ENCODE peak calls at places on chromosomes 3 and 15, in seven cellular contexts. One of them, this sample, is unnamed.

GRCh38 chr3:169945313-169945712 is 21.3 kb upstream of the SEC62 start:
- DNase-seq in transverse colon: peak
- DNase-seq in heart left ventricle: peak
- DNase-seq in cardiac muscle cell: peak
- DNase-seq in heart right ventricle: no peak
- DNase-seq in GM06990: peak
- DNase-seq in AG04450: no peak
- DNase-seq in this sample: no peak

GRCh38 chr15:26891448-26891881 is 24.6 kb downstream of the GABRA5 start:
- DNase-seq in transverse colon: no peak
- DNase-seq in GM06990: no peak
- DNase-seq in heart left ventricle: peak
- DNase-seq in heart right ventricle: peak
- DNase-seq in AG04450: no peak
- DNase-seq in cardiac muscle cell: peak
- DNase-seq in this sample: no peak

GRCh38 chr3:136817448-136817847 is 1.5 kb upstream of the SLC35G2 start:
- DNase-seq in AG04450: no peak
- DNase-seq in heart right ventricle: no peak
- DNase-seq in cardiac muscle cell: peak
- DNase-seq in heart left ventricle: no peak
- DNase-seq in transverse colon: no peak
- DNase-seq in GM06990: no peak
- DNase-seq in this sample: no peak

GRCh38 chr3:171242170-171242569 is 215.7 kb upstream of the SLC2A2 start:
- DNase-seq in heart left ventricle: no peak
- DNase-seq in transverse colon: no peak
- DNase-seq in AG04450: no peak
- DNase-seq in cardiac muscle cell: no peak
- DNase-seq in heart right ventricle: no peak
- DNase-seq in GM06990: no peak
- DNase-seq in this sample: no peak

GRCh38 chr3:123346726-123347125 is 102.2 kb downstream of the ADCY5 start:
- DNase-seq in transverse colon: no peak
- DNase-seq in GM06990: no peak
- DNase-seq in cardiac muscle cell: peak
- DNase-seq in heart left ventricle: peak
- DNase-seq in AG04450: no peak
- DNase-seq in heart right ventricle: peak
- DNase-seq in this sample: no peak

GRCh38 chr3:75329713-75330112 is 334.4 kb upstream of the FRG2C start:
- DNase-seq in heart left ventricle: no peak
- DNase-seq in transverse colon: no peak
- DNase-seq in cardiac muscle cell: no peak
- DNase-seq in GM06990: no peak
- DNase-seq in heart right ventricle: no peak
- DNase-seq in AG04450: no peak
- DNase-seq in this sample: no peak

GRCh38 chr3:82376883-82377282 is 615.4 kb upstream of the GBE1 start:
- DNase-seq in AG04450: no peak
- DNase-seq in transverse colon: no peak
- DNase-seq in heart right ventricle: no peak
- DNase-seq in GM06990: no peak
- DNase-seq in heart left ventricle: no peak
- DNase-seq in cardiac muscle cell: no peak
- DNase-seq in this sample: no peak

GRCh38 chr15:91515188-91515754 is 338.2 kb upstream of the SLCO3A1 start:
- DNase-seq in heart left ventricle: peak
- DNase-seq in GM06990: peak
- DNase-seq in transverse colon: no peak
- DNase-seq in heart right ventricle: peak
- DNase-seq in cardiac muscle cell: no peak
- DNase-seq in AG04450: peak
- DNase-seq in this sample: peak

GRCh38 chr3:176914764-176915163 is 282.5 kb downstream of the TBL1XR1 start:
- DNase-seq in GM06990: no peak
- DNase-seq in cardiac muscle cell: no peak
- DNase-seq in heart left ventricle: no peak
- DNase-seq in transverse colon: no peak
- DNase-seq in AG04450: no peak
- DNase-seq in heart right ventricle: no peak
- DNase-seq in this sample: no peak

GRCh38 chr15:55630921-55631320 is 42.8 kb upstream of the PYGO1 start:
- DNase-seq in transverse colon: no peak
- DNase-seq in heart left ventricle: no peak
- DNase-seq in AG04450: no peak
- DNase-seq in heart right ventricle: no peak
- DNase-seq in GM06990: no peak
- DNase-seq in cardiac muscle cell: no peak
- DNase-seq in this sample: peak

GRCh38 chr15:68574051-68574450 is 4.7 kb upstream of the CORO2B start:
- DNase-seq in heart left ventricle: no peak
- DNase-seq in cardiac muscle cell: no peak
- DNase-seq in GM06990: no peak
- DNase-seq in transverse colon: no peak
- DNase-seq in AG04450: no peak
- DNase-seq in heart right ventricle: no peak
- DNase-seq in this sample: peak

GRCh38 chr15:64209680-64210334 is 47.0 kb upstream of the PPIB start:
- DNase-seq in AG04450: peak
- DNase-seq in heart right ventricle: no peak
- DNase-seq in cardiac muscle cell: peak
- DNase-seq in transverse colon: no peak
- DNase-seq in heart left ventricle: no peak
- DNase-seq in GM06990: peak
- DNase-seq in this sample: no peak

GRCh38 chr3:123840961-123841360 is 43.2 kb downstream of the MYLK start:
- DNase-seq in heart left ventricle: no peak
- DNase-seq in AG04450: no peak
- DNase-seq in transverse colon: no peak
- DNase-seq in GM06990: no peak
- DNase-seq in cardiac muscle cell: no peak
- DNase-seq in heart right ventricle: no peak
- DNase-seq in this sample: no peak

GRCh38 chr3:110815008-110815583 is 256.5 kb upstream of the NECTIN3 start:
- DNase-seq in heart left ventricle: no peak
- DNase-seq in transverse colon: no peak
- DNase-seq in AG04450: peak
- DNase-seq in cardiac muscle cell: no peak
- DNase-seq in GM06990: no peak
- DNase-seq in heart right ventricle: no peak
- DNase-seq in this sample: no peak

GRCh38 chr3:151282921-151283320 is 4.6 kb upstream of the P2RY14 start:
- DNase-seq in transverse colon: no peak
- DNase-seq in heart right ventricle: no peak
- DNase-seq in AG04450: no peak
- DNase-seq in cardiac muscle cell: peak
- DNase-seq in heart left ventricle: no peak
- DNase-seq in GM06990: no peak
- DNase-seq in this sample: no peak

GRCh38 chr3:107124885-107125284 is 252.4 kb upstream of the CCDC54 start:
- DNase-seq in GM06990: no peak
- DNase-seq in heart left ventricle: peak
- DNase-seq in cardiac muscle cell: no peak
- DNase-seq in transverse colon: no peak
- DNase-seq in heart right ventricle: peak
- DNase-seq in AG04450: peak
- DNase-seq in this sample: no peak

GRCh38 chr15:64634576-64635485 is 140.6 kb downstream of the RBPMS2 start:
- DNase-seq in GM06990: peak
- DNase-seq in heart left ventricle: no peak
- DNase-seq in heart right ventricle: peak
- DNase-seq in cardiac muscle cell: peak
- DNase-seq in AG04450: no peak
- DNase-seq in transverse colon: no peak
- DNase-seq in this sample: no peak

DNA sequence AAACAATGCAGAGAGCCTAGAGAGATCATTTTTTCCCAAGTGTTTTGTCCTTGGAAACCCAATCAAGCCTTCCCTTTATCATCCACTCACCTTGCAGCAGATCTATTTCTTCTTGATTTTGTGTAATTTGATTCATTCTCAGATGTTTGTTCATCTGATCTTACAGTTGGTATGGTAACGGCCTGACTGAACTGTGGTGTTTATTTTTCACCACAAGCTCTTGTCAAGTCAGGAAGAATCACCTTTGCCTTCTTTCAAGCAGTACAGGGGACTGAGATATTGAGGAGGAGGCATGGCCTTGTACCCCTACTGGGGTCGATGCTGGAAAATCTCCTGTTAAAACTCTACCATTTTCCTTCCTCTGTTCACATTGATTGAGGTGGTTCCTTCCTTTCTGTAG is 361.4 kb upstream of the CFAP20DC start:
- DNase-seq in transverse colon: no peak
- DNase-seq in GM06990: no peak
- DNase-seq in AG04450: no peak
- DNase-seq in heart left ventricle: no peak
- DNase-seq in heart right ventricle: no peak
- DNase-seq in cardiac muscle cell: no peak
- DNase-seq in this sample: no peak
- TF ChIP-seq CTCF in transverse colon: no peak
- TF ChIP-seq CTCF in GM06990: no peak
- TF ChIP-seq CTCF in AG04450: no peak
- TF ChIP-seq CTCF in heart left ventricle: no peak
- TF ChIP-seq CTCF in heart right ventricle: no peak
- TF ChIP-seq CTCF in cardiac muscle cell: no peak
- TF ChIP-seq CTCF in this sample: no peak

GRCh38 chr15:83064859-83065258 is 2.2 kb downstream of the BTBD1 start:
- DNase-seq in GM06990: no peak
- DNase-seq in AG04450: no peak
- DNase-seq in heart left ventricle: no peak
- DNase-seq in transverse colon: no peak
- DNase-seq in heart right ventricle: no peak
- DNase-seq in cardiac muscle cell: no peak
- DNase-seq in this sample: no peak
- H3K4me3 ChIP-seq in GM06990: peak
- H3K4me3 ChIP-seq in AG04450: peak
- H3K4me3 ChIP-seq in heart left ventricle: peak
- H3K4me3 ChIP-seq in transverse colon: peak
- H3K4me3 ChIP-seq in heart right ventricle: peak
- H3K4me3 ChIP-seq in cardiac muscle cell: peak
- H3K4me3 ChIP-seq in this sample: peak

GRCh38 chr3:117666316-117666715 is 956.7 kb downstream of the TUSC7 start:
- DNase-seq in AG04450: no peak
- DNase-seq in heart left ventricle: no peak
- DNase-seq in GM06990: no peak
- DNase-seq in heart right ventricle: no peak
- DNase-seq in transverse colon: no peak
- DNase-seq in cardiac muscle cell: no peak
- DNase-seq in this sample: no peak
- TF ChIP-seq CTCF in AG04450: no peak
- TF ChIP-seq CTCF in heart left ventricle: no peak
- TF ChIP-seq CTCF in GM06990: no peak
- TF ChIP-seq CTCF in heart right ventricle: no peak
- TF ChIP-seq CTCF in transverse colon: no peak
- TF ChIP-seq CTCF in cardiac muscle cell: no peak
- TF ChIP-seq CTCF in this sample: no peak

DNA sequence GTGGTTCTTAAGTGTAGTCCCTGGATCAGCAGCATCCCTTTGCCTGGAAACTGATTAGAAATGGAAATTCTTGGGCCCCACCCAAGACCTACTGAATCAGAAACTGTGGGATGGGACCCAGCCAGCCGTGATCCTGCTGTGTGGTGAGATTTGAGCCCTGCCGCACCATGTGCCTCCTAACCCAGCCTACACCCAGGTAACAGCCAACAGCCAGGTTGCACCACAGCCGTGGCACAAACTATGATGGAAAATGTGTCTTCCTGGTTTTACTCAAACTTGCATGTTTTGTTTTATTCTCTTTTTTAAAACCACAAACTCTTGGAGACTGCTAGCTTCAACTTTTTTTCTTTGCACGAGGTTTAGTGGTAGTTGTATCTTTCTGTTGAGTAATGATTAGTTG is 2.6 kb downstream of the LIMD1 start:
- DNase-seq in GM06990: no peak
- DNase-seq in heart left ventricle: peak
- DNase-seq in AG04450: no peak
- DNase-seq in heart right ventricle: peak
- DNase-seq in transverse colon: peak
- DNase-seq in cardiac muscle cell: no peak
- DNase-seq in this sample: peak
- H3K4me3 ChIP-seq in GM06990: peak
- H3K4me3 ChIP-seq in heart left ventricle: peak
- H3K4me3 ChIP-seq in AG04450: peak
- H3K4me3 ChIP-seq in heart right ventricle: peak
- H3K4me3 ChIP-seq in transverse colon: peak
- H3K4me3 ChIP-seq in cardiac muscle cell: no peak
- H3K4me3 ChIP-seq in this sample: peak

GRCh38 chr15:60928987-60929386 is 300.1 kb downstream of the RORA start:
- DNase-seq in transverse colon: no peak
- DNase-seq in heart left ventricle: no peak
- DNase-seq in GM06990: no peak
- DNase-seq in cardiac muscle cell: no peak
- DNase-seq in AG04450: no peak
- DNase-seq in heart right ventricle: no peak
- DNase-seq in this sample: no peak

GRCh38 chr15:60935130-60935529 is 294.0 kb downstream of the RORA start:
- DNase-seq in AG04450: no peak
- DNase-seq in GM06990: no peak
- DNase-seq in transverse colon: no peak
- DNase-seq in heart left ventricle: no peak
- DNase-seq in heart right ventricle: no peak
- DNase-seq in cardiac muscle cell: no peak
- DNase-seq in this sample: no peak

GRCh38 chr15:60933914-60934885 is 294.9 kb downstream of the RORA start:
- DNase-seq in GM06990: no peak
- DNase-seq in heart left ventricle: no peak
- DNase-seq in cardiac muscle cell: no peak
- DNase-seq in heart right ventricle: no peak
- DNase-seq in transverse colon: no peak
- DNase-seq in AG04450: no peak
- DNase-seq in this sample: no peak

GRCh38 chr15:60936186-60936585 is 292.9 kb downstream of the RORA start:
- DNase-seq in heart right ventricle: no peak
- DNase-seq in AG04450: no peak
- DNase-seq in transverse colon: no peak
- DNase-seq in GM06990: no peak
- DNase-seq in cardiac muscle cell: no peak
- DNase-seq in heart left ventricle: no peak
- DNase-seq in this sample: no peak

DNA sequence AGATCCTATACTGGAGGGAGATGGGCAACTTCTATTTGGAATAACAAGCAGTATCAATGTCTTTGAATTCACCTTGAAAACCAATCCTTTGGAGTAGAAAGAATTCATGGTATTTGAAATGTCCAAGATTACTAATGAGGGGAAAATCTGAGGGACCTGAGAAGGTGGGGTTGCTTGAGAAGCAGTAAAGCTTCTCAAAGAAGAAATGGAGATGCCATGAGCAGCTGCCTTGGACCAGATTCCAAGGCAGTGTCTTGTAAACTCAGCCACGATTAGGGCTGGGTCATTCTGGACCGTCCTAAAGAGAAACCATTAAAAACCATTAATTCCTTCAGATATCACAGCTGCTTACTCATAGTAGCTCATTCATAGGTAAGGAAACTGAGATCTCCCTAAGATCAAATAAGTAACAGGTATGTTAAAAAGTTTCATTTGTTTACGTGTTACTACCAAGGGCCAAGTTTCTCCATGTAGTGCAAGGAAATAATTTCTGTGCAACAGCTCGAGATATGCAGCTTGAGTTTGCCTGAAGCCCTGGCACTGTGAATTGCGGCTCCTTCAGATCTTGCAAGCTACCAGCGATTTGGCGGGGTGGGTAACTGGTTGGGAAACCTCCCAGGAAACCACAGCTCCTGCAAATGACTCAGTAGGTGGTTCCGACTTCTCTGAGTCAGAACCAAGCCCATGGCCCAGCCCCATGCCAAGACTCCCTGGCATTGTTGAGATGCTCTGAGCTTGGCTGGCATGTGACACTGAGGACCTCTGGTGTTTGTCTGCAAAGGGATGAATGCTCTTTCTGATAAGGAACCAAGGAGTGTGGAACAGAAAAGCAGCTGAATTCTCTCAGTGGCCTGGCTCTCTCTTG is 296.8 kb downstream of the RORA start:
- DNase-seq in AG04450: no peak
- DNase-seq in GM06990: no peak
- DNase-seq in cardiac muscle cell: no peak
- DNase-seq in transverse colon: no peak
- DNase-seq in heart right ventricle: no peak
- DNase-seq in heart left ventricle: no peak
- DNase-seq in this sample: peak
- TF ChIP-seq CTCF in AG04450: no peak
- TF ChIP-seq CTCF in GM06990: peak
- TF ChIP-seq CTCF in cardiac muscle cell: peak
- TF ChIP-seq CTCF in transverse colon: no peak
- TF ChIP-seq CTCF in heart right ventricle: no peak
- TF ChIP-seq CTCF in heart left ventricle: no peak
- TF ChIP-seq CTCF in this sample: peak

This sample was measured in psoas muscle.